ENCODE peak calls at places on chromosomes 5 and 9, in six cellular contexts. X is heart left ventricle, T is upper lobe of right lung, M is mesenchymal stem cell, B is mesendoderm, I is hepatocyte. U is an unnamed sample. For H3K4me1, the result is how much of the 10 kb centered on the place peaks cover.

GRCh38 chr5:134171972-134172371 is 4.8 kb downstream of the SKP1 start:
- DNase-seq in B (no peak), T (no peak), M (no peak), I (no peak), X (no peak), U (no peak)

GRCh38 chr5:936149-937144 is 43.8 kb downstream of the TRIP13 start:
- DNase-seq in M (no peak), X (no peak), I (no peak), T (peak), B (no peak), U (peak)

GRCh38 chr5:123785160-123786001 is 273.4 kb downstream of the CSNK1G3 start:
- DNase-seq in X (peak), I (peak), T (no peak), M (peak), B (no peak), U (no peak)

GRCh38 chr5:7754997-7755596 is 95.8 kb downstream of the CFAP90 start:
- DNase-seq in I (peak), B (peak), X (no peak), T (peak), M (no peak), U (no peak)

GRCh38 chr9:89425024-89425805 is 72.7 kb downstream of the SEMA4D start:
- DNase-seq in M (peak), I (no peak), B (no peak), T (no peak), X (no peak), U (no peak)

GRCh38 chr9:76378367-76379073 is 15.7 kb downstream of the RFK start:
- DNase-seq in T (no peak), I (no peak), B (no peak), X (no peak), M (no peak), U (no peak)

GRCh38 chr9:95764920-95765319 is 110.6 kb upstream of the ERCC6L2 start:
- DNase-seq in T (no peak), X (no peak), I (no peak), M (no peak), B (no peak), U (peak)

GRCh38 chr5:138819065-138819464 is 56.1 kb downstream of the LRRTM2 start:
- DNase-seq in M (no peak), X (no peak), T (no peak), I (no peak), B (no peak), U (no peak)

GRCh38 chr9:95667789-95668188 is 151.0 kb upstream of the PTCH1 start:
- DNase-seq in X (no peak), I (no peak), B (no peak), T (no peak), M (no peak), U (no peak)

GRCh38 chr5:172114875-172115422 is 73.1 kb downstream of the STK10 start:
- DNase-seq in T (peak), I (no peak), B (no peak), M (no peak), X (peak), U (no peak)

GRCh38 chr9:130661461-130662098 is 2.8 kb upstream of the PRDM12 start:
- DNase-seq in T (no peak), B (no peak), M (peak), X (no peak), I (no peak), U (peak)

GRCh38 chr9:131411719-131412681 is 18.1 kb downstream of the PRRC2B start:
- DNase-seq in M (no peak), X (no peak), T (no peak), I (no peak), B (no peak), U (no peak)

GRCh38 chr5:179879690-179880010 is 21.0 kb upstream of the MRNIP start:
- DNase-seq in I (no peak), T (no peak), M (no peak), X (no peak), B (no peak), U (no peak)

GRCh38 chr5:1470762-1471211 is 25.5 kb upstream of the SLC6A3 start:
- DNase-seq in I (no peak), B (no peak), X (no peak), T (peak), M (no peak), U (peak)

GRCh38 chr9:92483896-92484545 is 1.7 kb upstream of the ASPN start:
- DNase-seq in T (no peak), I (no peak), B (no peak), M (peak), X (no peak), U (no peak)

GRCh38 chr5:65625743-65626142 is 916 bp downstream of the SHLD3 start:
- DNase-seq in M (peak), T (no peak), I (no peak), X (no peak), B (no peak), U (no peak)

GRCh38 chr5:135072357-135073247 is 38.6 kb upstream of the PITX1 start:
- DNase-seq in M (no peak), B (peak), X (no peak), I (no peak), T (peak), U (peak)

GRCh38 chr5:136032564-136032963 is 3.8 kb downstream of the TGFBI start:
- DNase-seq in I (peak), B (no peak), X (no peak), T (peak), M (peak), U (peak)

GRCh38 chr5:15082096-15082495 is 210.5 kb upstream of the ANKH start:
- DNase-seq in X (no peak), T (no peak), B (no peak), M (no peak), I (no peak), U (no peak)

GRCh38 chr5:77991084-77991483 is 214.9 kb upstream of the TBCA start:
- DNase-seq in T (no peak), X (no peak), I (no peak), M (no peak), B (peak), U (no peak)

GRCh38 chr5:169988947-169989346 is 8.7 kb upstream of the INSYN2B start:
- DNase-seq in B (no peak), M (no peak), X (no peak), I (no peak), T (no peak), U (no peak)

GRCh38 chr5:142388696-142389095 is 63.9 kb upstream of the SPRY4 start:
- DNase-seq in M (no peak), T (no peak), B (no peak), X (no peak), I (no peak), U (no peak)

GRCh38 chr5:141513627-141514329 is 24.9 kb downstream of the PCDHGC5 start:
- DNase-seq in T (peak), X (peak), B (peak), I (peak), M (peak), U (no peak)

GRCh38 chr5:175809531-175810121 is 61.8 kb upstream of the CPLX2 start:
- DNase-seq in B (peak), I (peak), M (peak), T (no peak), X (no peak), U (peak)

GRCh38 chr9:1536522-1537170 is 478.5 kb upstream of the SMARCA2 start:
- DNase-seq in B (no peak), I (no peak), M (no peak), T (no peak), X (no peak), U (no peak)

GRCh38 chr9:5714501-5715401 is 85.8 kb downstream of the RIC1 start:
- DNase-seq in M (peak), X (no peak), B (peak), T (no peak), I (peak), U (no peak)

GRCh38 chr9:93118863-93119702 is 15.0 kb downstream of the NINJ1 start:
- DNase-seq in T (peak), I (no peak), M (no peak), X (peak), B (no peak), U (peak)

GRCh38 chr5:8550921-8551320 is 682.0 kb downstream of the MTRR start:
- DNase-seq in I (no peak), M (no peak), B (no peak), T (no peak), X (no peak), U (no peak)

GRCh38 chr9:450057-450456 is 235.4 kb downstream of the DOCK8 start:
- DNase-seq in T (no peak), B (no peak), M (no peak), I (no peak), X (no peak), U (no peak)

GRCh38 chr5:102865510-102866314 is 110.6 kb downstream of the PAM start:
- DNase-seq in M (peak), X (peak), T (peak), I (peak), B (peak), U (peak)

GRCh38 chr5:181189363-181189961 is 15.5 kb downstream of the TRIM7 start:
- DNase-seq in M (peak), I (peak), T (peak), X (no peak), B (no peak), U (no peak)

GRCh38 chr9:74285075-74285474 is 212.1 kb upstream of the RORB start:
- DNase-seq in I (no peak), X (no peak), T (no peak), M (no peak), B (peak), U (no peak)

GRCh38 chr9:120583958-120584369 is 4.0 kb upstream of the CDK5RAP2 start:
- DNase-seq in X (peak), M (peak), T (no peak), I (peak), B (peak), U (no peak)

GRCh38 chr9:123678878-123679329 is 251.0 kb downstream of the DENND1A start:
- DNase-seq in T (no peak), M (peak), X (no peak), I (no peak), B (no peak), U (no peak)

GRCh38 chr5:132003170-132003744 is 8.2 kb downstream of the ACSL6 start:
- DNase-seq in X (no peak), T (peak), I (no peak), B (peak), M (peak), U (peak)

GRCh38 chr9:121685146-121685794 is 33.8 kb downstream of the DAB2IP start:
- DNase-seq in T (peak), I (no peak), X (peak), M (no peak), B (no peak), U (no peak)

GRCh38 chr5:153888781-153889180 is 149.9 kb downstream of the FAM114A2 start:
- DNase-seq in M (no peak), X (no peak), I (no peak), B (no peak), T (no peak), U (no peak)

GRCh38 chr5:16137177-16137576 is 42.4 kb downstream of the MARCHF11 start:
- DNase-seq in B (no peak), M (no peak), I (no peak), T (no peak), X (no peak), U (no peak)

GRCh38 chr5:146788918-146789317 is 89.6 kb downstream of the PPP2R2B start:
- DNase-seq in B (peak), T (no peak), I (no peak), M (no peak), X (no peak), U (no peak)

DNA sequence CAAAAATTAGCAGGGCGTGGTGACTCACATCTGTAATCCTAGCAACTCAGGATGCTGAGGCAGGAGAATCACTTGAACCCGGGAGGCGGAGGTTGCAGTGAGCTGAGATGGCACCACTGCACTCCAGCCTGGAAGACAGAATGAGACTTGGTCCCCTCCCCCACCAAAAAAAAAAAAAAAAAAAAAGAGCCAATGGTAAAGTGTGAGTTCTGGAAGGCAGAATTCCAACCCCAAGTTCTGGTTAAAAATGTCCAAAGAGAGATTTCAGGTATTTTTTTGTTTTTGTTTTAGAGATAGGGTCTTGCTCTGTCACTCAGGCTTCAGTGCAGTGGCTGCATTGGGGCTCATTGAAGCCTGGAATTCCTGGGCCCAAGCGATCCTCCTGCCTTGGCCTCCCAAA is 1.6 kb upstream of the SET start:
- DNase-seq in X (no peak), T (no peak), M (no peak), I (no peak), B (no peak), U (no peak)
- H3K4me3 ChIP-seq in X (no peak), T (no peak), M (no peak), I (no peak), B (no peak), U (no peak)

GRCh38 chr9:137187386-137187785 is 974 bp downstream of the ANAPC2 start:
- DNase-seq in B (no peak), T (no peak), I (no peak), X (no peak), M (no peak), U (no peak)
- H3K4me1 ChIP-seq in B (under half), T (under half), I (under half), X (half or more), M (under half), U (under half)

GRCh38 chr9:133251773-133252172 is 23.2 kb downstream of the ABO start:
- DNase-seq in I (no peak), M (no peak), T (peak), X (no peak), B (no peak), U (no peak)
- H3K27ac ChIP-seq in I (peak), M (no peak), T (peak), X (no peak), B (no peak), U (no peak)

GRCh38 chr9:87567566-87567965 is 69.9 kb downstream of the DAPK1 start:
- DNase-seq in I (no peak), X (no peak), B (peak), T (no peak), M (no peak), U (no peak)
- H3K4me3 ChIP-seq in I (no peak), X (no peak), B (no peak), T (no peak), M (peak), U (no peak)

DNA sequence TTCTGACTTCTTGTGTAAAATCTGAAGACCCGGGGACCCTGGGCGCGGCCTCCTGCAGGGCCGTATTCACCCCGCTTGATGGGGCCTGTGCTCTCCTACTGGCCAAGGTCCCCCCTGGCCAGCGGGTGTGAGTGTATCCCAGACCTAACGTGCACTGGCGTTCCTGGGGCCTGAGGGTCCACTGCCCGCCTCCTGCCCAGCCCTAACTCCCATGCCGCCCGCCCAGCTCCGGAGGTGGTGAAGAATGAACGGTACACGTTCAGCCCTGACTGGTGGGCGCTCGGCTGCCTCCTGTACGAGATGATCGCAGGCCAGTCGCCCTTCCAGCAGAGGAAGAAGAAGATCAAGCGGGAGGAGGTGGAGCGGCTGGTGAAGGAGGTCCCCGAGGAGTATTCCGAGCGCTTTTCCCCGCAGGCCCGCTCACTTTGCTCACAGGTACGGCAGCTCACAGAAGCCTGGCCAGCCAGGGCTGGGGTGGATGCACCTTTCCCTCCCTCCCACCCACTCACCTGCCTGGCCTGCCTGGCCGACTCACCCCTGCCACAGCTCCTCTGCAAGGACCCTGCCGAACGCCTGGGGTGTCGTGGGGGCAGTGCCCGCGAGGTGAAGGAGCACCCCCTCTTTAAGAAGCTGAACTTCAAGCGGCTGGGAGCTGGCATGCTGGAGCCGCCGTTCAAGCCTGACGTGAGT is 9.5 kb downstream of the GRK6 start:
- DNase-seq in I (no peak), B (no peak), T (no peak), X (no peak), M (no peak), U (peak)
- H3K4me1 ChIP-seq in I (under half), B (under half), T (under half), X (under half), M (under half), U (under half)

GRCh38 chr5:178235600-178235998 is 3.0 kb upstream of the PHYKPL start:
- DNase-seq in I (no peak), X (no peak), B (no peak), T (no peak), M (no peak), U (no peak)
- H3K27ac ChIP-seq in I (no peak), X (no peak), B (no peak), T (no peak), M (no peak), U (no peak)

DNA sequence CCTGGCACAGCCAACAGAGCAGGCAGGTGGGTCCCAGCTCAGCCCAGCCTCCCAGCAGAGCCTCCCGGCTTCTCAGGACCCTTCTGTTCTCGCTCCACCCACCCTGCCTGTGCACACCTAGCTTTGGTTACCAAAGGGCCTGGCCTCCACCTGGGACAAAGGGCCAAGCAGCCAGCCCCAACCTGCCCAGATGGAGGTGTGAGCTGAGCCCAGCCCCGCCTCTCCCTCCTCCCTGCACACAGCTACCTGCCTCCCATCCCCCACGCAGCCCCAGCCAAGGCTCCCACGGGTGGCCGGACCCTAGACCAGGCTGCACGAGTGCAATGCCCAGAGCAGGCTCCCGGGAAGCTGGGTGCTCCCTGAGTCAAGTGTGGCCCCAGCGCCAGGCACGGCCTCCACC is 5.6 kb downstream of the TPRN start:
- DNase-seq in T (no peak), B (no peak), I (peak), X (no peak), M (no peak), U (no peak)
- H3K4me3 ChIP-seq in T (no peak), B (no peak), I (no peak), X (no peak), M (no peak), U (no peak)

GRCh38 chr9:114156658-114157421 is 1.5 kb downstream of the COL27A1 start:
- DNase-seq in B (peak), X (peak), T (peak), I (peak), M (peak), U (no peak)

GRCh38 chr9:114158482-114159130 is 3.3 kb downstream of the COL27A1 start:
- DNase-seq in B (peak), X (no peak), M (no peak), I (no peak), T (no peak), U (no peak)

GRCh38 chr9:114161518-114161917 is 6.2 kb downstream of the COL27A1 start:
- DNase-seq in T (no peak), I (no peak), X (no peak), M (no peak), B (no peak), U (no peak)

GRCh38 chr9:114157516-114158176 is 2.3 kb downstream of the COL27A1 start:
- DNase-seq in X (no peak), B (no peak), I (no peak), M (peak), T (no peak), U (no peak)

GRCh38 chr9:114159562-114160145 is 4.3 kb downstream of the COL27A1 start:
- DNase-seq in I (no peak), M (no peak), B (no peak), X (no peak), T (no peak), U (no peak)
- H3K4me1 ChIP-seq in I (half or more), M (under half), B (under half), X (under half), T (under half), U (under half)

GRCh38 chr5:94788527-94788926 is 170.1 kb downstream of the SLF1 start:
- DNase-seq in T (no peak), X (no peak), M (no peak), I (no peak), B (peak), U (no peak)
- H3K27ac ChIP-seq in T (no peak), X (no peak), M (no peak), I (no peak), B (no peak), U (no peak)

GRCh38 chr9:137127301-137128157 is 11.4 kb upstream of the GRIN1 start:
- DNase-seq in M (no peak), I (peak), X (no peak), B (no peak), T (peak), U (no peak)

GRCh38 chr9:137128158-137129088 is 10.5 kb upstream of the GRIN1 start:
- DNase-seq in M (no peak), T (no peak), X (no peak), B (no peak), I (no peak), U (no peak)

GRCh38 chr9:137129089-137129455 is 9.9 kb upstream of the GRIN1 start:
- DNase-seq in X (no peak), I (no peak), M (peak), B (peak), T (no peak), U (no peak)

GRCh38 chr9:137129456-137130175 is 9.3 kb upstream of the GRIN1 start:
- DNase-seq in T (peak), X (peak), I (peak), B (peak), M (peak), U (peak)

GRCh38 chr9:137126786-137127185 is 12.2 kb upstream of the GRIN1 start:
- DNase-seq in T (no peak), X (no peak), M (no peak), I (no peak), B (no peak), U (no peak)
- H3K4me3 ChIP-seq in T (peak), X (no peak), M (peak), I (no peak), B (no peak), U (no peak)